ENCODE peak calls at places on chromosome 16, in five cellular contexts. H is cardiac fibroblast, G is Peyer's patch, E is SK-N-SH, K is fibroblast of lung. A is an unnamed sample.

GRCh38 chr16:30068750-30069574 is 3.4 kb downstream of the ALDOA start:
- DNase-seq in H (peak), G (no peak), E (peak), K (no peak), A (no peak)

GRCh38 chr16:72287646-72288045 is 115.7 kb upstream of the PMFBP1 start:
- DNase-seq in H (no peak), G (no peak), E (no peak), K (no peak), A (no peak)

GRCh38 chr16:70746708-70747424 is 54.1 kb downstream of the VAC14 start:
- DNase-seq in H (peak), G (no peak), E (no peak), K (peak), A (peak)

GRCh38 chr16:83136924-83137323 is 510.2 kb downstream of the CDH13 start:
- DNase-seq in H (no peak), G (no peak), E (no peak), K (no peak), A (no peak)

GRCh38 chr16:78606572-78606971 is 507.1 kb downstream of the WWOX start:
- DNase-seq in H (no peak), G (no peak), E (no peak), K (no peak), A (no peak)

GRCh38 chr16:77876776-77877175 is 88.4 kb downstream of the VAT1L start:
- DNase-seq in H (no peak), G (no peak), E (no peak), K (no peak), A (no peak)

GRCh38 chr16:50742521-50743150 is 750 bp downstream of the CYLD start:
- DNase-seq in H (peak), G (peak), E (no peak), K (peak), A (no peak)

GRCh38 chr16:50282010-50282538 is 15.7 kb downstream of the ADCY7 start:
- DNase-seq in H (peak), G (peak), E (no peak), K (peak), A (no peak)

GRCh38 chr16:74601131-74601871 is 5.6 kb downstream of the GLG1 start:
- DNase-seq in H (no peak), G (peak), E (peak), K (no peak), A (no peak)

GRCh38 chr16:84735846-84736586 is 36.2 kb downstream of the USP10 start:
- DNase-seq in H (peak), G (no peak), E (peak), K (no peak), A (no peak)

GRCh38 chr16:76661691-76662090 is 384.5 kb downstream of the CNTNAP4 start:
- DNase-seq in H (no peak), G (no peak), E (no peak), K (no peak), A (no peak)

GRCh38 chr16:64153718-64154117 is 968.1 kb downstream of the CDH11 start:
- DNase-seq in H (no peak), G (no peak), E (no peak), K (no peak), A (no peak)

GRCh38 chr16:87380875-87381274 is 2.7 kb downstream of the FBXO31 start:
- DNase-seq in H (peak), G (no peak), E (no peak), K (peak), A (no peak)

GRCh38 chr16:18950469-18951185 is 24.4 kb upstream of the SMG1 start:
- DNase-seq in H (no peak), G (no peak), E (no peak), K (no peak), A (no peak)

GRCh38 chr16:73878616-73879015 is 418.0 kb upstream of the PSMD7 start:
- DNase-seq in H (peak), G (no peak), E (peak), K (peak), A (peak)

GRCh38 chr16:22890976-22891375 is 77.0 kb downstream of the HS3ST2 start:
- DNase-seq in H (no peak), G (no peak), E (no peak), K (no peak), A (no peak)

GRCh38 chr16:83807327-83807709 is 460 bp upstream of the HSBP1 start:
- DNase-seq in H (no peak), G (no peak), E (no peak), K (no peak), A (no peak)

GRCh38 chr16:83715217-83715920 is 92.4 kb upstream of the HSBP1 start:
- DNase-seq in H (no peak), G (no peak), E (no peak), K (no peak), A (no peak)

GRCh38 chr16:75266738-75267630 is 15.6 kb upstream of the BCAR1 start:
- DNase-seq in H (no peak), G (no peak), E (peak), K (no peak), A (no peak)

GRCh38 chr16:80084614-80085013 is 456.2 kb upstream of the DYNLRB2 start:
- DNase-seq in H (peak), G (no peak), E (no peak), K (peak), A (peak)

GRCh38 chr16:30927789-30928378 is 4.5 kb downstream of the FBXL19 start:
- DNase-seq in H (peak), G (no peak), E (peak), K (peak), A (no peak)

GRCh38 chr16:30691907-30692306 is 7.1 kb upstream of the SRCAP start:
- DNase-seq in H (no peak), G (no peak), E (no peak), K (no peak), A (no peak)

GRCh38 chr16:84507011-84507982 is 2.8 kb upstream of the MEAK7 start:
- DNase-seq in H (no peak), G (peak), E (no peak), K (no peak), A (no peak)

GRCh38 chr16:293043-293775 is 10.2 kb downstream of the PDIA2 start:
- DNase-seq in H (no peak), G (no peak), E (no peak), K (no peak), A (no peak)

GRCh38 chr16:14070555-14070876 is 603 bp upstream of the MRTFB start:
- DNase-seq in H (no peak), G (no peak), E (no peak), K (no peak), A (no peak)

GRCh38 chr16:30122621-30123160 is 329 bp downstream of the MAPK3 start:
- DNase-seq in H (peak), G (no peak), E (no peak), K (peak), A (no peak)

GRCh38 chr16:23801387-23801786 is 34.4 kb upstream of the PRKCB start:
- DNase-seq in H (peak), G (peak), E (peak), K (peak), A (peak)

GRCh38 chr16:53848277-53848942 is 144.5 kb downstream of the FTO start:
- DNase-seq in H (no peak), G (no peak), E (peak), K (no peak), A (no peak)

GRCh38 chr16:79415983-79416641 is 184.4 kb downstream of the MAF start:
- DNase-seq in H (no peak), G (no peak), E (no peak), K (no peak), A (no peak)

GRCh38 chr16:16092925-16093624 is 130.2 kb downstream of the ABCC6 start:
- DNase-seq in H (peak), G (no peak), E (no peak), K (peak), A (no peak)

GRCh38 chr16:66853261-66854139 is 9.3 kb downstream of the CA7 start:
- DNase-seq in H (no peak), G (no peak), E (peak), K (no peak), A (no peak)

DNA sequence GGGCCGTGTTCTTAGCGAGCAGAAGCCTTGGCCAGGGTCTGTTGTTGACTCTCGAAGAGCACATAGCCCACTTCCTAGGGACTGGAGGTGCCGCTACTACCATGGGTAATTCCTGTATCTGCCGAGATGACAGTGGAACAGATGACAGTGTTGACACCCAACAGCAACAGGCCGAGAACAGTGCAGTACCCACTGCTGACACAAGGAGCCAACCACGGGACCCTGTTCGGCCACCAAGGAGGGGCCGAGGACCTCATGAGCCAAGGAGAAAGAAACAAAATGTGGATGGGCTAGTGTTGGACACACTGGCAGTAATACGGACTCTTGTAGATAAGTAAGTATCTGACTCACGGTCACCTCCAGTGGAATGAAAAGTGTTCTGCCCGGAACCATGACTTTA is 18.5 kb downstream of the RSPRY1 start:
- DNase-seq in H (no peak), G (no peak), E (peak), K (no peak), A (no peak)
- TF ChIP-seq CTCF in H (peak), G (no peak), E (no peak), K (no peak), A (no peak)

DNA sequence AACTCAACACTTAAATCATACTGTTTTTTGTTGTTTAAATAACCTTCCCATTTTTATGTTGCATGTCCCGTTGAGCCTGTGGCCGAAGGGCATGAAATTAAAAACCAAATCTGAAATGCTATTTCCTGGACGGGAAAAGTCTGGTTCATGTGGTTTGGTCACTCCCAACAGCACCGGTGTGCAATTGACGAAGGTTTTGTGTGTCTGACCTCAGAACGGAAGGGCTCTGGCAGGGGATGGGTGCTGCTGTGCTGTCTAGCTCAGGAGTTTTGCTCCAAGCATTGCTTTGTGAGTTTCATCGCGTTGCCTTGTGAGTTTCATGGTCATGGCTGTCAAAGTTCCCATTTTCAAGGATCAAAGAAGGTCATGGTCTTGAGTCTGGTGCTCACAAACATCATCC is 363.3 kb downstream of the XYLT1 start:
- DNase-seq in H (no peak), G (no peak), E (no peak), K (no peak), A (no peak)
- H3K4me3 ChIP-seq in H (no peak), G (no peak), E (no peak), K (no peak), A (no peak)

GRCh38 chr16:4477966-4478365 is 1.8 kb downstream of the HMOX2 start:
- DNase-seq in H (peak), G (no peak), E (peak), K (peak), A (no peak)
- TF ChIP-seq CTCF in H (peak), G (no peak), E (peak), K (peak), A (peak)

GRCh38 chr16:52545157-52545543 is 1.8 kb downstream of the TOX3 start:
- DNase-seq in H (no peak), G (no peak), E (no peak), K (no peak), A (no peak)
- H3K4me3 ChIP-seq in H (no peak), G (no peak), E (peak), K (no peak), A (no peak)

DNA sequence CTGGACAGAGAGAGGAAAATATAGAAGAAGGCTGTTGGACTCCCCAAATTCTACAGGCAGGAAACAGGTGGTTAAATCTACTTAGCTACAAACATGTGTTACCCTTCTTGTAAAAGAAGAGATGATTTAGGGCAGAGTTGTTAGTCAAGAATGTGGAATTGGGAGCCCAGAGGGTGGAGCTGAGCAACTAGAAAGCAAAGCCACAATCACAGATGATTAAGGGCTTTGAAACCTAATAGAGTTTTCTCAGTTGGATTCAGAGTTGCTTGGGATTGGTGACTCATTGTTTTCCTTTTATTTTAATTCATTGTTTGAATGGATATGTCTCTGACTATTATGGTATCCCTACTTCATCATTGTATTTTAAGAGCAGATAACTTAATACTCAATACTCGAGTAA is 6.2 kb downstream of the ACSM5 start:
- DNase-seq in H (peak), G (no peak), E (no peak), K (no peak), A (no peak)
- TF ChIP-seq CTCF in H (no peak), G (no peak), E (no peak), K (no peak), A (no peak)

DNA sequence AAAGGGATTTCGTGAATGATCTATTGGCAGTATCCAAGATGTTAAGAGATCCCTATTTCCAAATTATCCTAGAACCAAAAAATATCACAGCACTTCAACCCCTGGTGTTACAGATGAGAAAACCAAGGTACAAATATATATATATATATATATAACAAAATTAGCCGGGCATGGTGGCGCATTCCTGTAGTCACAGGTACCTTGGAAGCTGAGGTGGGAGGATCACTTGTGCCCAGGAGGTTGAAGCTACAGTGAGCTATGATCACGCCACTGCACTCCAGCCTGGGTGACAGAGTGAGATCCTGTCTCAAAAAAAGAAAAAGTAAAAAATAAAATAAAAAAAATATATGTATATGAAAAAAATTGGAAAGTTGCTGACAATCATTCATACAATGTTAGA is 637 bp upstream of the CLN3 start:
- DNase-seq in H (no peak), G (no peak), E (no peak), K (no peak), A (no peak)
- H3K4me3 ChIP-seq in H (no peak), G (peak), E (no peak), K (peak), A (no peak)

DNA sequence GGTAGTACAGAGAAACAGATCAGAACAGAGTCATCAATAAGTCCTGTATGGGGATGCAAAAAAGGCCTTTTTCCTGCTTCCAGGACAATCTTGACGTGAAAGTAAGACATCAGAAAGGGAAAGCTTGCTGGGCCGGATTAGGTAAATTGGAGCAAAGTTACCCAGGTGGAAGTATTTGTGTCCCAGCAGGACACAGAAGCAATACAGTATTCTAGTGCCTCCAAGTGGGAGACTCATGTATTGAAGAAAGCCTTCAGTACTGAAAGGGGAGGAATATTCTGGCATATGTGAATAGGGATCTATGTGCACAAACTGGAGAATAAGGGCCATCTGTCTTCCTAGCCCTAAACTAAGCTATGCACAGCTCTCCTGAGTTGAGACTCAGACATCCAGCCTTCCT is 327.2 kb upstream of the CDH8 start:
- DNase-seq in H (no peak), G (no peak), E (peak), K (no peak), A (no peak)
- TF ChIP-seq CTCF in H (no peak), G (no peak), E (peak), K (no peak), A (no peak)

GRCh38 chr16:86176462-86176861 is 277.5 kb downstream of the IRF8 start:
- DNase-seq in H (no peak), G (no peak), E (no peak), K (no peak), A (no peak)

GRCh38 chr16:86185089-86185488 is 286.1 kb downstream of the IRF8 start:
- DNase-seq in H (no peak), G (no peak), E (no peak), K (no peak), A (no peak)

GRCh38 chr16:86181526-86181925 is 282.6 kb downstream of the IRF8 start:
- DNase-seq in H (no peak), G (no peak), E (no peak), K (no peak), A (no peak)

GRCh38 chr16:86180780-86181179 is 281.8 kb downstream of the IRF8 start:
- DNase-seq in H (no peak), G (no peak), E (no peak), K (no peak), A (no peak)

DNA sequence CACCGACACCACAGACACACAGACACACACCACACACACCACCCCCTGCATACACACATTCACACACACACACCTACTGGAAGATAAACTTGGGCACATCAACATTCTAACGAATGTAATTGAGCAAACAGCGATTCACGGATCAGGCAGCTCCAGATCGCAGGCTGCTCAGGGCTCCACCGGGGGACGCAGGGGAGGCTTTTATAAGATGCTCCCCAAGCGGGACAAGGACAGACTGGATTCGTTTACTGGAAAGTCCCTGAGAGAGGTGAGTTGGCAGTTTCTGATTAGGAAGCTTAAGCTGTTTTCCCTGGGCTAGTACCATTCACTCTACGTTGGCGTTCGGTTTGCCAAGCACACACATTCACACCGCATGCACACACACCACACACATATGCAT is 281.3 kb downstream of the IRF8 start:
- DNase-seq in H (no peak), G (no peak), E (no peak), K (no peak), A (no peak)
- H3K4me3 ChIP-seq in H (no peak), G (no peak), E (no peak), K (no peak), A (no peak)

GRCh38 chr16:1705688-1706385 is at the start of gene MAPK8IP3:
- DNase-seq in H (peak), G (peak), E (peak), K (peak), A (peak)
- TF ChIP-seq CTCF in H (peak), G (peak), E (peak), K (peak), A (peak)

A was measured in AG09309.